ENCODE peak calls at places on chromosomes 3 and 15, in four cellular contexts. P is astrocyte, U is breast epithelium, N is upper lobe of right lung. Z is an unnamed sample. For H3K4me1, the result is how much of the 10 kb centered on the place peaks cover.

GRCh38 chr3:38314112-38314766 is 32.1 kb downstream of the SLC22A14 start:
- DNase-seq in P (no peak), U (no peak), N (no peak), Z (peak)

GRCh38 chr3:152779649-152780048 is 55.3 kb upstream of the P2RY1 start:
- DNase-seq in P (peak), U (no peak), N (no peak), Z (no peak)

GRCh38 chr3:38099518-38099917 is 37.4 kb downstream of the ACAA1 start:
- DNase-seq in P (no peak), U (no peak), N (no peak), Z (no peak)

GRCh38 chr3:114104414-114104813 is 47.9 kb downstream of the QTRT2 start:
- DNase-seq in P (peak), U (no peak), N (no peak), Z (no peak)

GRCh38 chr3:72999971-73000370 is 3.4 kb downstream of the PPP4R2 start:
- DNase-seq in P (no peak), U (no peak), N (no peak), Z (no peak)

GRCh38 chr3:29515451-29515850 is 234.6 kb downstream of the RBMS3 start:
- DNase-seq in P (peak), U (no peak), N (no peak), Z (no peak)

GRCh38 chr3:8201886-8202285 is 299.7 kb upstream of the LMCD1 start:
- DNase-seq in P (peak), U (no peak), N (no peak), Z (no peak)

GRCh38 chr3:38519000-38519399 is 22.9 kb downstream of the EXOG start:
- DNase-seq in P (peak), U (no peak), N (no peak), Z (no peak)

GRCh38 chr15:92510163-92510882 is 116.6 kb downstream of the ST8SIA2 start:
- DNase-seq in P (peak), U (no peak), N (no peak), Z (no peak)

GRCh38 chr3:123385072-123385471 is 63.8 kb downstream of the ADCY5 start:
- DNase-seq in P (no peak), U (peak), N (no peak), Z (no peak)

GRCh38 chr3:107644631-107645030 is 121.9 kb downstream of the BBX start:
- DNase-seq in P (no peak), U (no peak), N (no peak), Z (no peak)

GRCh38 chr3:62161306-62161705 is 212.0 kb downstream of the FEZF2 start:
- DNase-seq in P (peak), U (no peak), N (no peak), Z (no peak)

GRCh38 chr3:186870421-186871201 is 28.1 kb downstream of the ADIPOQ start:
- DNase-seq in P (no peak), U (no peak), N (no peak), Z (no peak)

GRCh38 chr3:149390316-149390715 is 12.9 kb upstream of the TM4SF1 start:
- DNase-seq in P (no peak), U (no peak), N (no peak), Z (no peak)

GRCh38 chr3:89628856-89629255 is 521.4 kb downstream of the EPHA3 start:
- DNase-seq in P (no peak), U (no peak), N (no peak), Z (no peak)

GRCh38 chr15:26773485-26773877 is 615 bp upstream of the GABRB3 start:
- DNase-seq in P (no peak), U (no peak), N (no peak), Z (no peak)

GRCh38 chr15:43329222-43329959 is 982 bp downstream of the LCMT2 start:
- DNase-seq in P (peak), U (peak), N (no peak), Z (no peak)

GRCh38 chr3:125594581-125595011 is 701 bp downstream of the OSBPL11 start:
- DNase-seq in P (no peak), U (no peak), N (no peak), Z (no peak)

GRCh38 chr3:112730210-112730609 is 89.3 kb upstream of the CCDC80 start:
- DNase-seq in P (no peak), U (no peak), N (no peak), Z (no peak)

DNA sequence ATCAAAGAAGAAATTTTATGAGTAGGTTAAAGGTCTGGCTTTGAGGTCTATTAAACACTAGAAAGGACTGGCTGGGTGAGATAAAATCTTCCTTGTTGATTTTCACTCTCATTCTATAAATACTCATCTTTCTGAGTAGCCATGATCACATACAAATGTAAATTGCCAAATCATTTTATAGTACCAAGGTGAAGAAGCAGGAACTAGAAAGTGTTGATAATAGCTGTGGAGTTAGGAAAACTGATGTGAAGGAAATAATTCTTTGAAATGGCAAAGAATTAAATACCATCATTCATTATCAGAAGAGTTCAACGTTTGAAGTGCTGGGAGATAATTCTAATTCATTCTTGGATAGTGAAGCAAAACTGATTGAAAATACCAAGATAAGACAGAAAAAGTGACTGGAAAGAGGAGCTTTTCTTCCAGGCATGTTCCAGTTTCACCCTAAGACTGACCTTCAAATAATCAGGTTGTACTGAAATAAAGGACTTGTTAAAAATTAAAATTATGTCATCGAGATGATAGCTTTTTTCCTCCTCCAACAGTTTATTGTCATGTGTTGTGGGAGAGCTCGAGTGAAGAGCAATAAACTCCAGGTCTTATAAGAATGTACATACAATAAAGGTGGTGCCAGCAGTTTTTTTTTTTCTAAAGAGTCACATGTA is 17.4 kb downstream of the THBS1 start:
- DNase-seq in P (no peak), U (no peak), N (no peak), Z (no peak)
- H3K4me3 ChIP-seq in P (no peak), U (no peak), N (no peak), Z (no peak)

DNA sequence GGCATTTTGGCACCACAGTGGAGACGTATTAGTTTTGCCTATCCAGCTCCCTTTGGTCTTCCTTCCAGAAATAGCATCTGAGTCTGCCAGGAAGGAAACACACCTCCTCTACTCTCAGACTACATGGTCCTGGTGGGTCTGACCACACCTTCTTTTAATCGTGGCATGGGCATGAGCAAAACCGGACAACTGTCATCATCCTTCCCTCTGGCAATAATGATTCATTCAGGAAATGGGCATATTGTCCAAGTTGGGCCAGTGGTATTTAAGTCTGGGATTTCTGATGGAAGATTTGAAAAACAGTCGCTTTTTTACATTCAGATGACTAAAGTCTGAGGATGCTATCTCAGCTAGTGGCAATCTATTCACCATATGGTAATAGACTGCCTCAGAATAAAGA is 601.0 kb upstream of the ADAMTS9 start:
- DNase-seq in P (no peak), U (no peak), N (no peak), Z (no peak)
- H3K4me1 ChIP-seq in P (under half), U (under half), N (under half), Z (under half)

GRCh38 chr3:49813497-49814174 is at the start of gene UBA7:
- DNase-seq in P (peak), U (peak), N (no peak), Z (peak)
- H3K4me3 ChIP-seq in P (peak), U (peak), N (peak), Z (peak)

DNA sequence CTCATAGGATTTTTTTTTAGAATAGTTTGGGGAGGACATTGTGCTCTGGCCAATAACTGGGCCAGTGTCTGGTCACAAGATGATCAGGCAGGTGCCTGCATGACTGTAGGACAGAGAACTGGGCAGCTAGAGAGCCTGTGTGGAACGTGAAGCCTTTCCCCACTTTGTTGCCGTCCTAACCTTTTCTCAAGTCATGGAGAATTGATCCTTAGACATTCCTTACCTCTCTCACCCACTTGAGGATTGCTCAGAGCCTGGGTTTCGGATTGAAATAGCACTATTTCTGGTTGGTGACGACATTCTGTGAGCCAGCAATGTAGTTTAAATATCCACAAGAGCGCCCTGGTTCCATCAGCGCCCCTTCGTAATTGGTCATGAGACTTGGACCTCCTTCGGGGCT is 138.4 kb downstream of the IGF1R start:
- DNase-seq in P (no peak), U (no peak), N (no peak), Z (no peak)
- H3K4me1 ChIP-seq in P (under half), U (under half), N (under half), Z (under half)

DNA sequence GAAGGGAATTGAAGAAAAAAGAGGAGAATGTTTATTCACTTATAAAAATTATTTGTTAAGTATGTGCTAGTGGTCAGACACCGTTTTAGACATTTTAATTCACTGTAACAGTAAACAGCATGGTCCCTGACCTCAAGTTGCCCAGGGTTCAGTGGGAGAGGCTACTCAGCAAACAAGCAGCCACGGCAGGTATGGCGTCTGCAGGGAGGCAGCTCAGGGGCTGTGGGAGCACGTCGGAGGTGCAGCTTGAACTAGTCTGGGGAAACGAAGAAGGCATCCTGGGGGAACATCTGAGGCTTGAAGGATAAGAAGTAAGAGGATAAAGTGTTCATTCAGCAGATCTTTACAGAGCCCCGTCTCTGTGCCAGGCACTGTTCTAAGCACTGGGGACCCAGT is 66.0 kb downstream of the CRTC3 start:
- DNase-seq in P (no peak), U (no peak), N (no peak), Z (no peak)
- H3K4me3 ChIP-seq in P (no peak), U (no peak), N (no peak), Z (no peak)

DNA sequence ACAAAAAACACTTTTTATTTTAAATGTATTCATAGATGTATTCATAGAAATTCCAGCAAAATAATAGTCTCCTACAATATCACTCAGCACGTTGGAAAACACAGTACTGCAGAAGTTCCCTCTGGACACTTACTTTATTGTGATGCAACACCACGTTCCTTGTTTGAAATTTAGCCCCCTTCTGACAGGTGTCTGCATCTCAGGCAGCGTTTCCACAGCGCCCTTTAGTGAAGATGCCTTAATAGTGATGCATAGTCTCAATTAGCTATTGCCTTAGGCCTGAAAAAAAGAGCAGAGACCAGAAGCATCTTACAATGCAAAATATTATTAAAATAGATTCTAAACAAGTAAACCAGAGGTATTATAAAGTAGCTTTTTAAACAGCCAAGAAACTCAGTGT is 20.3 kb downstream of the IL12A start:
- DNase-seq in P (no peak), U (no peak), N (no peak), Z (no peak)
- H3K4me1 ChIP-seq in P (under half), U (under half), N (under half), Z (under half)

GRCh38 chr3:52318186-52318793 is 2.2 kb downstream of the DNAH1 start:
- DNase-seq in P (no peak), U (no peak), N (peak), Z (no peak)

GRCh38 chr3:52315006-52315405 is 1.1 kb upstream of the DNAH1 start:
- DNase-seq in P (no peak), U (no peak), N (no peak), Z (no peak)

GRCh38 chr3:52315977-52316764 is at the start of gene DNAH1:
- DNase-seq in P (no peak), U (no peak), N (no peak), Z (no peak)

GRCh38 chr3:52317601-52318000 is 1.5 kb downstream of the DNAH1 start:
- DNase-seq in P (no peak), U (peak), N (peak), Z (no peak)

DNA sequence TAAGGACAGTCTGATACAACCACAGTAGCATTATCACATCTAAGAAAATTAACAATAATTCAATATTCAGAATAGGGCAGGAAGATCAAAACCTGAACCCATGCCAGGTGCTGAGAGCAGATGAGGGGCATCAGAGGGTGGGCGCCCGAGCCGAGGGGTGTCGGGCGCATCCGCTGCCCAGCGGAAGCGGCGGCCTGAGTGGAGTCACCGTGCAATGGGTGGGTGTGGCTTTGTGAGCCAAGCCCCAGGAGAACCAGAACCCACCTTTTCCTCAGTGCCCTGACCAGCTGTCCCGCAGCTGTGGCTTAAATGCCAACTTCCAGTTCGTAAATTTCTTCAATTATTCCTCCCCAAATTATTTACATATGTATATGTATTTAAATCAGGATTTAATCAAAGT is 1.1 kb downstream of the DNAH1 start:
- DNase-seq in P (no peak), U (no peak), N (no peak), Z (no peak)
- H3K4me3 ChIP-seq in P (peak), U (peak), N (peak), Z (peak)

DNA sequence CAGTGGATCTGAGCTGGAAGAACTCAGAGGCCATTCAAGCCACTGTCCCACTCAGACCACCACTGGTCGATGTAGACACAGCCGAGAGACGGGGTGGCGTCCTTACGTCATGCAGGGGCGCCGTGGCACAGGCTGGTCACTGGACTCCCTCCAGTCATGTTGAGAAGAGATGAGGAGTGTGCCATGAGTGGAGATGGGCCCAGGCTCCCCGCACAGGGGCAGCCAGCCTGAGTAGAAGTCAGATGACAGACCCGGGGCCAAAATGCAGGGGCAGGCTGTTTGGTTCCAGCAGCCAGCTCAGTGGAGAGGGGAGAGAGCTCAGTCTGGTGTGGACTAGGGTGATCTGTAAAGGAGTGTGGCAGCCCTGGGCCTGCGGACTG is 33.4 kb upstream of the KIF23 start:
- DNase-seq in P (no peak), U (no peak), N (no peak), Z (no peak)
- H3K4me1 ChIP-seq in P (under half), U (under half), N (under half), Z (under half)

GRCh38 chr3:147405552-147406254 is 640 bp downstream of the ZIC4 start:
- DNase-seq in P (no peak), U (no peak), N (no peak), Z (no peak)

GRCh38 chr3:147407107-147407494 is 758 bp upstream of the ZIC4 start:
- DNase-seq in P (no peak), U (no peak), N (no peak), Z (no peak)

GRCh38 chr3:147404800-147405551 is 1.4 kb downstream of the ZIC4 start:
- DNase-seq in P (no peak), U (no peak), N (no peak), Z (no peak)

GRCh38 chr3:147406255-147407023 is at the start of gene ZIC4:
- DNase-seq in P (no peak), U (no peak), N (no peak), Z (no peak)

GRCh38 chr3:147404000-147404799 is 2.1 kb downstream of the ZIC4 start:
- DNase-seq in P (no peak), U (no peak), N (no peak), Z (no peak)
- H3K4me3 ChIP-seq in P (no peak), U (no peak), N (no peak), Z (no peak)

GRCh38 chr3:46925585-46925934 is 48.0 kb downstream of the PTH1R start:
- DNase-seq in P (no peak), U (no peak), N (peak), Z (no peak)
- H3K4me1 ChIP-seq in P (under half), U (under half), N (under half), Z (half or more)